ENCODE peak calls at places on chromosome 13, in eight cellular contexts. One of them, this sample, is unnamed.

GRCh38 chr13:61664821-61665705 is 249.4 kb upstream of the PCDH20 start:
- DNase-seq in testis: no peak
- DNase-seq in hepatocyte: peak
- DNase-seq in upper lobe of right lung: no peak
- DNase-seq in PC-3: peak
- DNase-seq in ovary: no peak
- DNase-seq in adrenal gland: peak
- DNase-seq in left lung: no peak
- DNase-seq in this sample: peak

GRCh38 chr13:104854007-104854406 is 1681.5 kb downstream of the EFNB2 start:
- DNase-seq in ovary: no peak
- DNase-seq in adrenal gland: no peak
- DNase-seq in PC-3: no peak
- DNase-seq in hepatocyte: no peak
- DNase-seq in left lung: no peak
- DNase-seq in testis: no peak
- DNase-seq in upper lobe of right lung: no peak
- DNase-seq in this sample: peak

GRCh38 chr13:99970761-99971575 is 599 bp downstream of the ZIC5 start:
- DNase-seq in testis: no peak
- DNase-seq in PC-3: no peak
- DNase-seq in adrenal gland: no peak
- DNase-seq in left lung: no peak
- DNase-seq in ovary: no peak
- DNase-seq in upper lobe of right lung: no peak
- DNase-seq in hepatocyte: no peak
- DNase-seq in this sample: peak

GRCh38 chr13:65615506-65615905 is 1614.6 kb downstream of the PCDH9 start:
- DNase-seq in upper lobe of right lung: no peak
- DNase-seq in left lung: no peak
- DNase-seq in PC-3: no peak
- DNase-seq in hepatocyte: no peak
- DNase-seq in testis: no peak
- DNase-seq in adrenal gland: peak
- DNase-seq in ovary: no peak
- DNase-seq in this sample: no peak

GRCh38 chr13:43153436-43154082 is 130.2 kb downstream of the DNAJC15 start:
- DNase-seq in hepatocyte: peak
- DNase-seq in left lung: no peak
- DNase-seq in ovary: no peak
- DNase-seq in testis: no peak
- DNase-seq in adrenal gland: no peak
- DNase-seq in upper lobe of right lung: no peak
- DNase-seq in PC-3: peak
- DNase-seq in this sample: no peak

GRCh38 chr13:78317030-78317429 is 286.3 kb downstream of the POU4F1 start:
- DNase-seq in testis: no peak
- DNase-seq in ovary: no peak
- DNase-seq in left lung: no peak
- DNase-seq in PC-3: peak
- DNase-seq in adrenal gland: no peak
- DNase-seq in hepatocyte: peak
- DNase-seq in upper lobe of right lung: no peak
- DNase-seq in this sample: no peak

GRCh38 chr13:113364933-113365371 is 1.0 kb upstream of the GRTP1 start:
- DNase-seq in PC-3: no peak
- DNase-seq in adrenal gland: no peak
- DNase-seq in ovary: peak
- DNase-seq in hepatocyte: no peak
- DNase-seq in testis: peak
- DNase-seq in left lung: no peak
- DNase-seq in upper lobe of right lung: no peak
- DNase-seq in this sample: no peak

GRCh38 chr13:29855009-29855408 is 4.6 kb upstream of the UBL3 start:
- DNase-seq in testis: no peak
- DNase-seq in adrenal gland: no peak
- DNase-seq in PC-3: no peak
- DNase-seq in hepatocyte: no peak
- DNase-seq in left lung: no peak
- DNase-seq in upper lobe of right lung: no peak
- DNase-seq in ovary: no peak
- DNase-seq in this sample: no peak

GRCh38 chr13:38979891-38980627 is 10.6 kb downstream of the STOML3 start:
- DNase-seq in PC-3: no peak
- DNase-seq in left lung: no peak
- DNase-seq in adrenal gland: peak
- DNase-seq in hepatocyte: peak
- DNase-seq in upper lobe of right lung: no peak
- DNase-seq in testis: peak
- DNase-seq in ovary: no peak
- DNase-seq in this sample: no peak

GRCh38 chr13:97422118-97423054 is 11.6 kb upstream of the RAP2A start:
- DNase-seq in PC-3: no peak
- DNase-seq in testis: no peak
- DNase-seq in hepatocyte: no peak
- DNase-seq in left lung: no peak
- DNase-seq in ovary: no peak
- DNase-seq in upper lobe of right lung: no peak
- DNase-seq in adrenal gland: peak
- DNase-seq in this sample: no peak

GRCh38 chr13:21518617-21519144 is 59.6 kb upstream of the ZDHHC20 start:
- DNase-seq in left lung: no peak
- DNase-seq in PC-3: peak
- DNase-seq in ovary: no peak
- DNase-seq in adrenal gland: no peak
- DNase-seq in testis: no peak
- DNase-seq in hepatocyte: no peak
- DNase-seq in upper lobe of right lung: no peak
- DNase-seq in this sample: no peak

GRCh38 chr13:99351772-99352171 is 44.6 kb upstream of the GPR183 start:
- DNase-seq in upper lobe of right lung: no peak
- DNase-seq in testis: no peak
- DNase-seq in PC-3: no peak
- DNase-seq in ovary: no peak
- DNase-seq in left lung: no peak
- DNase-seq in adrenal gland: no peak
- DNase-seq in hepatocyte: no peak
- DNase-seq in this sample: peak

GRCh38 chr13:75596657-75597182 is 39.4 kb upstream of the LMO7 start:
- DNase-seq in testis: no peak
- DNase-seq in PC-3: no peak
- DNase-seq in hepatocyte: no peak
- DNase-seq in ovary: no peak
- DNase-seq in upper lobe of right lung: no peak
- DNase-seq in adrenal gland: no peak
- DNase-seq in left lung: no peak
- DNase-seq in this sample: no peak

GRCh38 chr13:98548230-98548629 is 28.7 kb downstream of the STK24 start:
- DNase-seq in PC-3: no peak
- DNase-seq in left lung: no peak
- DNase-seq in hepatocyte: no peak
- DNase-seq in adrenal gland: no peak
- DNase-seq in upper lobe of right lung: no peak
- DNase-seq in ovary: no peak
- DNase-seq in testis: no peak
- DNase-seq in this sample: no peak

GRCh38 chr13:75055296-75055695 is 426.7 kb downstream of the TBC1D4 start:
- DNase-seq in left lung: no peak
- DNase-seq in adrenal gland: no peak
- DNase-seq in ovary: no peak
- DNase-seq in hepatocyte: no peak
- DNase-seq in PC-3: no peak
- DNase-seq in upper lobe of right lung: no peak
- DNase-seq in testis: no peak
- DNase-seq in this sample: no peak

GRCh38 chr13:100976993-100977392 is 302.4 kb upstream of the TMTC4 start:
- DNase-seq in upper lobe of right lung: no peak
- DNase-seq in left lung: no peak
- DNase-seq in testis: no peak
- DNase-seq in PC-3: no peak
- DNase-seq in adrenal gland: no peak
- DNase-seq in hepatocyte: no peak
- DNase-seq in ovary: no peak
- DNase-seq in this sample: no peak

GRCh38 chr13:98300956-98301641 is 124.0 kb upstream of the RNF113B start:
- DNase-seq in upper lobe of right lung: no peak
- DNase-seq in hepatocyte: peak
- DNase-seq in PC-3: peak
- DNase-seq in adrenal gland: no peak
- DNase-seq in left lung: no peak
- DNase-seq in ovary: no peak
- DNase-seq in testis: peak
- DNase-seq in this sample: no peak

DNA sequence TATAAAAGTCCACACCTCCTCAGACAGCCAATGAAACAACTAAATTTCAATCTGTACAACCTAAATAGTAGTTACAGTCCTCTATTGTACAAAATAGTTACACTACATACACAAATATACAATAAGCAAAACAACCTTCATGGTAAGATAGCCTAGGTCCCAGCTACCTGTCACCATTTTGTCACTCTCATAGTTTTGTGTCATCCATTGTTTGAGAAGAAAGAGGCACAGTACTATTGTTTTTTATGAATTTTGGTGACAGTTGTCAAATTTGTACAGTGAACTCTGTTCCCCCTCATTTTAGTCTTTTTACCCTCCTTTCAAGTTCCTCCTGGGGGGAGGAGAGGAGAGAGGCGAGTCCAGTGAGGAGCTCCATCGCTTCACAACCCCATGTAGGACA is 60.2 kb downstream of the SERP2 start:
- DNase-seq in adrenal gland: no peak
- DNase-seq in testis: no peak
- DNase-seq in ovary: no peak
- DNase-seq in hepatocyte: no peak
- DNase-seq in left lung: no peak
- DNase-seq in upper lobe of right lung: no peak
- DNase-seq in PC-3: no peak
- DNase-seq in this sample: no peak
- TF ChIP-seq CTCF in adrenal gland: no peak
- TF ChIP-seq CTCF in testis: no peak
- TF ChIP-seq CTCF in ovary: no peak
- TF ChIP-seq CTCF in hepatocyte: no peak
- TF ChIP-seq CTCF in left lung: no peak
- TF ChIP-seq CTCF in upper lobe of right lung: no peak
- TF ChIP-seq CTCF in PC-3: no peak
- TF ChIP-seq CTCF in this sample: no peak

DNA sequence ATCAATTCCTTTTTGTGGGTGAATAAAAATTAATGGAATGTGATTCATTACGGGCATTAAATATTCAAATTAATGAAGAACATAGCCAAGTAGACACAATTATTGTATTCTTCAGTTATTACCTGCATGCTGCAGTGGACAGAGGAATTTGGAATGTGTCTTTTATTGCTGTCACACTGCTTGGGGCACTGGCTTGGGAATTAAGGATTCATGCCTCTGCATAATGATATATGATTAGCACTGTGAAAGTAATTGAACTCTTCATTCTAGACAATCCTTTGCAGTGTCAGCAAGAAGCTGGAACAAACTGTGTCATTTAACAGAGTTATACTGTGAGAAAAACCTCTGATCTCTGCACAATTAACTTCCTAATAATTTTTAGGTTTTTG is 235.3 kb upstream of the MIR17HG start:
- DNase-seq in testis: no peak
- DNase-seq in adrenal gland: no peak
- DNase-seq in upper lobe of right lung: no peak
- DNase-seq in ovary: no peak
- DNase-seq in hepatocyte: no peak
- DNase-seq in PC-3: no peak
- DNase-seq in left lung: no peak
- DNase-seq in this sample: no peak
- H3K27ac ChIP-seq in testis: no peak
- H3K27ac ChIP-seq in adrenal gland: no peak
- H3K27ac ChIP-seq in upper lobe of right lung: no peak
- H3K27ac ChIP-seq in ovary: no peak
- H3K27ac ChIP-seq in hepatocyte: no peak
- H3K27ac ChIP-seq in PC-3: no peak
- H3K27ac ChIP-seq in left lung: no peak
- H3K27ac ChIP-seq in this sample: no peak

DNA sequence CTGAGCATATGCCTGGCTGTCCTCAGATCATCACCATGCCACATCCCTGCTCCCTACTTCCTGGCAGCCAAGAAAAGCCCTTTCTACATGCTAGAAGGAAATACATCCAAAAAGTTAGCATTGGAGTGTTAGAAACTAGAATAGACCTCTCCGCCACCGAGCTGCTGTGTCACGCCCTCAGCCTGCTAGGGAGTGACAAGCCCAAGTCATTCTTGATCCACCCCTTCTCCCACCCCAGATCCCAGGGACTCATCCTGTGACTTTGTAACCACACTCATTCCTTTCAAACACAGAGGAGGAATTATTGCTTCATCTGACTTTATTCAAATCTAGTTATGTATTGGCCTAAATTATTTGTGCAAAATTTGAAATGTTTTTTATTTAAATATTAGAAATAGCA is 45.3 kb downstream of the POLR1D start:
- DNase-seq in adrenal gland: no peak
- DNase-seq in upper lobe of right lung: no peak
- DNase-seq in left lung: no peak
- DNase-seq in hepatocyte: no peak
- DNase-seq in testis: peak
- DNase-seq in PC-3: no peak
- DNase-seq in ovary: no peak
- DNase-seq in this sample: no peak
- TF ChIP-seq CTCF in adrenal gland: no peak
- TF ChIP-seq CTCF in upper lobe of right lung: no peak
- TF ChIP-seq CTCF in left lung: no peak
- TF ChIP-seq CTCF in hepatocyte: no peak
- TF ChIP-seq CTCF in testis: no peak
- TF ChIP-seq CTCF in PC-3: no peak
- TF ChIP-seq CTCF in ovary: no peak
- TF ChIP-seq CTCF in this sample: no peak

GRCh38 chr13:33870046-33870668 is 52.2 kb downstream of the RFC3 start:
- DNase-seq in PC-3: no peak
- DNase-seq in ovary: no peak
- DNase-seq in adrenal gland: no peak
- DNase-seq in upper lobe of right lung: no peak
- DNase-seq in left lung: no peak
- DNase-seq in hepatocyte: no peak
- DNase-seq in testis: no peak
- DNase-seq in this sample: no peak
- H3K27ac ChIP-seq in PC-3: no peak
- H3K27ac ChIP-seq in ovary: no peak
- H3K27ac ChIP-seq in adrenal gland: peak
- H3K27ac ChIP-seq in upper lobe of right lung: no peak
- H3K27ac ChIP-seq in left lung: no peak
- H3K27ac ChIP-seq in hepatocyte: no peak
- H3K27ac ChIP-seq in testis: no peak
- H3K27ac ChIP-seq in this sample: no peak